ENCODE peak calls at places on chromosomes 12 and 14, in nine cellular contexts. V is CD14-positive monocyte; K is body of pancreas; Y is GM23248; G is tibial artery; U is anterior cingulate cortex; L is T follicular helper cell; R is activated naive CD4-positive, alpha-beta T cell treated with anti-CD3 and anti-CD28 coated beads for 36 hours; E is T-helper 2 cell. B is an unnamed sample.

GRCh38 chr14:65472189-65472588 is 59.7 kb downstream of the FUT8 start:
- DNase-seq in V (no peak), K (no peak), Y (no peak), G (no peak), U (no peak), L (no peak), R (no peak), E (no peak), B (no peak)

GRCh38 chr12:790608-791007 is 38.2 kb downstream of the WNK1 start:
- DNase-seq in V (no peak), K (no peak), Y (no peak), G (no peak), U (no peak), L (no peak), R (no peak), E (no peak), B (no peak)

GRCh38 chr12:64459388-64460024 is 7.6 kb downstream of the TBK1 start:
- DNase-seq in V (no peak), K (peak; percentile 19), Y (peak; percentile 56), G (no peak), U (no peak), L (no peak), R (peak; percentile 14), E (peak; percentile 35), B (no peak)

GRCh38 chr14:56118611-56119181 is 485 bp downstream of the PELI2 start:
- DNase-seq in V (no peak), K (peak; percentile 50), Y (peak; percentile 75), G (peak; percentile 31), U (peak; percentile 52), L (peak; percentile 9), R (peak; percentile 23), E (peak; percentile 28), B (no peak)

GRCh38 chr12:120874547-120875245 is 29.5 kb downstream of the SPPL3 start:
- DNase-seq in V (no peak), K (no peak), Y (no peak), G (no peak), U (no peak), L (no peak), R (no peak), E (no peak), B (no peak)

GRCh38 chr12:89393551-89394121 is 41.3 kb upstream of the DUSP6 start:
- DNase-seq in V (no peak), K (no peak), Y (no peak), G (no peak), U (no peak), L (no peak), R (no peak), E (peak; percentile 65), B (no peak)

GRCh38 chr12:63400746-63401145 is 249.7 kb upstream of the AVPR1A start:
- DNase-seq in V (no peak), K (no peak), Y (no peak), G (no peak), U (no peak), L (no peak), R (no peak), E (no peak), B (no peak)

GRCh38 chr12:131608740-131609665 is 101.9 kb upstream of the SFSWAP start:
- DNase-seq in V (peak; percentile 65), K (peak; percentile 58), Y (peak; percentile 78), G (peak; percentile 66), U (peak; percentile 55), L (peak; percentile 35), R (peak; percentile 78), E (peak; percentile 66), B (peak; percentile 9)

GRCh38 chr12:46523863-46524770 is 151.5 kb upstream of the SLC38A2 start:
- DNase-seq in V (no peak), K (no peak), Y (peak; percentile 98), G (no peak), U (no peak), L (peak; percentile 9), R (peak; percentile 76), E (peak; percentile 86), B (peak; percentile 82)

GRCh38 chr12:774051-774614 is 21.8 kb downstream of the WNK1 start:
- DNase-seq in V (no peak), K (no peak), Y (peak; percentile 28), G (no peak), U (no peak), L (no peak), R (no peak), E (no peak), B (no peak)

GRCh38 chr12:104846056-104846762 is 111.9 kb downstream of the SLC41A2 start:
- DNase-seq in V (no peak), K (no peak), Y (peak; percentile 51), G (no peak), U (no peak), L (no peak), R (no peak), E (no peak), B (no peak)

GRCh38 chr14:75234173-75234855 is 44.3 kb upstream of the FOS start:
- DNase-seq in V (peak; percentile 93), K (no peak), Y (peak; percentile 67), G (peak; percentile 61), U (no peak), L (no peak), R (no peak), E (no peak), B (no peak)

GRCh38 chr12:68865399-68866154 is 57.6 kb downstream of the MDM2 start:
- DNase-seq in V (no peak), K (no peak), Y (no peak), G (no peak), U (no peak), L (no peak), R (no peak), E (no peak), B (no peak)

GRCh38 chr12:68122236-68122920 is 37.2 kb downstream of the IFNG start:
- DNase-seq in V (no peak), K (no peak), Y (no peak), G (no peak), U (no peak), L (no peak), R (no peak), E (no peak), B (no peak)

GRCh38 chr14:55115433-55115832 is 13.6 kb upstream of the LGALS3 start:
- DNase-seq in V (no peak), K (peak; percentile 34), Y (no peak), G (no peak), U (no peak), L (no peak), R (no peak), E (no peak), B (no peak)

GRCh38 chr14:31897581-31898186 is 179.4 kb upstream of the ARHGAP5 start:
- DNase-seq in V (no peak), K (no peak), Y (no peak), G (no peak), U (no peak), L (no peak), R (no peak), E (no peak), B (no peak)

GRCh38 chr12:13101854-13102375 is 1.6 kb downstream of the GSG1 start:
- DNase-seq in V (peak; percentile 71), K (no peak), Y (peak; percentile 81), G (no peak), U (no peak), L (no peak), R (peak; percentile 44), E (peak; percentile 18), B (no peak)

GRCh38 chr14:34086358-34086757 is 135.5 kb upstream of the EGLN3 start:
- DNase-seq in V (no peak), K (no peak), Y (no peak), G (no peak), U (no peak), L (no peak), R (no peak), E (no peak), B (no peak)

GRCh38 chr12:129520736-129521135 is 383.1 kb downstream of the TMEM132D start:
- DNase-seq in V (no peak), K (no peak), Y (no peak), G (no peak), U (no peak), L (no peak), R (no peak), E (no peak), B (peak; percentile 24)

B was measured in amniotic stem cell.